ENCODE peak calls at places on chromosomes 3 and 15, in ten cellular contexts. One of them, this sample, is unnamed.

GRCh38 chr3:107068980-107069379 is 308.3 kb upstream of the CCDC54 start:
- DNase-seq in H9: no peak
- DNase-seq in SJSA1: peak
- DNase-seq in breast epithelium: no peak
- DNase-seq in SK-N-SH: no peak
- DNase-seq in left ventricle myocardium inferior: no peak
- DNase-seq in upper lobe of right lung: no peak
- DNase-seq in CD8-positive, alpha-beta memory T cell: no peak
- DNase-seq in WERI-Rb-1: no peak
- DNase-seq in Peyer's patch: no peak
- DNase-seq in this sample: no peak

GRCh38 chr3:173553635-173554280 is 156.2 kb downstream of the NLGN1 start:
- DNase-seq in WERI-Rb-1: peak
- DNase-seq in SJSA1: peak
- DNase-seq in breast epithelium: no peak
- DNase-seq in left ventricle myocardium inferior: no peak
- DNase-seq in SK-N-SH: peak
- DNase-seq in H9: no peak
- DNase-seq in upper lobe of right lung: no peak
- DNase-seq in Peyer's patch: no peak
- DNase-seq in CD8-positive, alpha-beta memory T cell: no peak
- DNase-seq in this sample: no peak

GRCh38 chr3:173709026-173709425 is 311.5 kb downstream of the NLGN1 start:
- DNase-seq in left ventricle myocardium inferior: no peak
- DNase-seq in Peyer's patch: no peak
- DNase-seq in SK-N-SH: no peak
- DNase-seq in WERI-Rb-1: no peak
- DNase-seq in breast epithelium: no peak
- DNase-seq in SJSA1: no peak
- DNase-seq in upper lobe of right lung: no peak
- DNase-seq in CD8-positive, alpha-beta memory T cell: no peak
- DNase-seq in H9: no peak
- DNase-seq in this sample: no peak

GRCh38 chr15:90300988-90301715 is 35.7 kb downstream of the NGRN start:
- DNase-seq in H9: peak
- DNase-seq in upper lobe of right lung: peak
- DNase-seq in Peyer's patch: peak
- DNase-seq in WERI-Rb-1: peak
- DNase-seq in left ventricle myocardium inferior: peak
- DNase-seq in SK-N-SH: peak
- DNase-seq in breast epithelium: no peak
- DNase-seq in SJSA1: peak
- DNase-seq in CD8-positive, alpha-beta memory T cell: peak
- DNase-seq in this sample: no peak

GRCh38 chr15:70199601-70200000 is 101.9 kb upstream of the TLE3 start:
- DNase-seq in left ventricle myocardium inferior: no peak
- DNase-seq in SK-N-SH: peak
- DNase-seq in CD8-positive, alpha-beta memory T cell: no peak
- DNase-seq in upper lobe of right lung: peak
- DNase-seq in breast epithelium: no peak
- DNase-seq in WERI-Rb-1: no peak
- DNase-seq in Peyer's patch: no peak
- DNase-seq in SJSA1: no peak
- DNase-seq in H9: no peak
- DNase-seq in this sample: no peak

GRCh38 chr3:111681705-111682426 is 86.7 kb upstream of the ZBED2 start:
- DNase-seq in WERI-Rb-1: no peak
- DNase-seq in SK-N-SH: no peak
- DNase-seq in CD8-positive, alpha-beta memory T cell: no peak
- DNase-seq in H9: no peak
- DNase-seq in SJSA1: no peak
- DNase-seq in left ventricle myocardium inferior: no peak
- DNase-seq in breast epithelium: no peak
- DNase-seq in upper lobe of right lung: no peak
- DNase-seq in Peyer's patch: no peak
- DNase-seq in this sample: no peak

GRCh38 chr3:9866639-9867038 is 13.4 kb downstream of the CIDEC start:
- DNase-seq in Peyer's patch: no peak
- DNase-seq in breast epithelium: peak
- DNase-seq in WERI-Rb-1: no peak
- DNase-seq in SK-N-SH: no peak
- DNase-seq in left ventricle myocardium inferior: no peak
- DNase-seq in upper lobe of right lung: peak
- DNase-seq in H9: no peak
- DNase-seq in SJSA1: no peak
- DNase-seq in CD8-positive, alpha-beta memory T cell: no peak
- DNase-seq in this sample: no peak

GRCh38 chr3:182179631-182180030 is 467.9 kb downstream of the SOX2 start:
- DNase-seq in SJSA1: no peak
- DNase-seq in H9: no peak
- DNase-seq in left ventricle myocardium inferior: no peak
- DNase-seq in upper lobe of right lung: no peak
- DNase-seq in Peyer's patch: no peak
- DNase-seq in SK-N-SH: no peak
- DNase-seq in breast epithelium: no peak
- DNase-seq in CD8-positive, alpha-beta memory T cell: no peak
- DNase-seq in WERI-Rb-1: no peak
- DNase-seq in this sample: no peak

GRCh38 chr3:101829066-101829830 is 20.1 kb upstream of the NFKBIZ start:
- DNase-seq in WERI-Rb-1: no peak
- DNase-seq in CD8-positive, alpha-beta memory T cell: peak
- DNase-seq in left ventricle myocardium inferior: peak
- DNase-seq in SJSA1: peak
- DNase-seq in breast epithelium: peak
- DNase-seq in SK-N-SH: no peak
- DNase-seq in H9: no peak
- DNase-seq in upper lobe of right lung: no peak
- DNase-seq in Peyer's patch: peak
- DNase-seq in this sample: no peak

GRCh38 chr3:101825904-101826445 is 23.3 kb upstream of the NFKBIZ start:
- DNase-seq in upper lobe of right lung: no peak
- DNase-seq in breast epithelium: no peak
- DNase-seq in CD8-positive, alpha-beta memory T cell: no peak
- DNase-seq in SJSA1: no peak
- DNase-seq in WERI-Rb-1: no peak
- DNase-seq in SK-N-SH: no peak
- DNase-seq in left ventricle myocardium inferior: no peak
- DNase-seq in H9: no peak
- DNase-seq in Peyer's patch: no peak
- DNase-seq in this sample: no peak

GRCh38 chr3:101829878-101830277 is 19.4 kb upstream of the NFKBIZ start:
- DNase-seq in H9: no peak
- DNase-seq in breast epithelium: no peak
- DNase-seq in SJSA1: no peak
- DNase-seq in CD8-positive, alpha-beta memory T cell: no peak
- DNase-seq in Peyer's patch: no peak
- DNase-seq in SK-N-SH: no peak
- DNase-seq in left ventricle myocardium inferior: no peak
- DNase-seq in upper lobe of right lung: no peak
- DNase-seq in WERI-Rb-1: no peak
- DNase-seq in this sample: no peak

GRCh38 chr3:101827211-101828174 is 21.8 kb upstream of the NFKBIZ start:
- DNase-seq in left ventricle myocardium inferior: peak
- DNase-seq in H9: peak
- DNase-seq in WERI-Rb-1: no peak
- DNase-seq in SJSA1: peak
- DNase-seq in SK-N-SH: peak
- DNase-seq in Peyer's patch: peak
- DNase-seq in upper lobe of right lung: peak
- DNase-seq in CD8-positive, alpha-beta memory T cell: peak
- DNase-seq in breast epithelium: peak
- DNase-seq in this sample: peak

DNA sequence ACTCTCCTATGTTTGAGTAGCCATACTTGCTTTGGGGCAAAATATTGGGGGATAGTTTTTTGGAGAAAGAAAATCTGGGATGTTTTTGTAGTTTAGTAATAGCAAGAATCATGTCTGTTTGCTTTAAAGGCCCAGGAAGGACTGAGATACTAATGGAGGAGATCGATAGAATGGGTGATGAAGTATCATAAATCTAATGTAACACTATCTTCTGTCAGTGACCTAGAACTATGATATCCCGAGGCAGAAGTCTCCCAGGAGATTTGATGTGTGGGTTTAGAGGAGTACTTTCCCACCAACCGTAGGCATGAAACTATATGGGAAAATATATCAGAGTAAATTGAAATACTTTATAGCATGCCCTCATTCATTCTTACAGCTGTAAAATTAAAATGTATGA is 21.0 kb upstream of the NFKBIZ start:
- DNase-seq in Peyer's patch: no peak
- DNase-seq in WERI-Rb-1: no peak
- DNase-seq in left ventricle myocardium inferior: no peak
- DNase-seq in SK-N-SH: no peak
- DNase-seq in SJSA1: peak
- DNase-seq in upper lobe of right lung: no peak
- DNase-seq in CD8-positive, alpha-beta memory T cell: no peak
- DNase-seq in H9: no peak
- DNase-seq in breast epithelium: no peak
- DNase-seq in this sample: no peak
- H3K27ac ChIP-seq in Peyer's patch: peak
- H3K27ac ChIP-seq in WERI-Rb-1: no peak
- H3K27ac ChIP-seq in left ventricle myocardium inferior: peak
- H3K27ac ChIP-seq in SK-N-SH: peak
- H3K27ac ChIP-seq in SJSA1: peak
- H3K27ac ChIP-seq in upper lobe of right lung: peak
- H3K27ac ChIP-seq in CD8-positive, alpha-beta memory T cell: peak
- H3K27ac ChIP-seq in H9: no peak
- H3K27ac ChIP-seq in breast epithelium: peak
- H3K27ac ChIP-seq in this sample: no peak

DNA sequence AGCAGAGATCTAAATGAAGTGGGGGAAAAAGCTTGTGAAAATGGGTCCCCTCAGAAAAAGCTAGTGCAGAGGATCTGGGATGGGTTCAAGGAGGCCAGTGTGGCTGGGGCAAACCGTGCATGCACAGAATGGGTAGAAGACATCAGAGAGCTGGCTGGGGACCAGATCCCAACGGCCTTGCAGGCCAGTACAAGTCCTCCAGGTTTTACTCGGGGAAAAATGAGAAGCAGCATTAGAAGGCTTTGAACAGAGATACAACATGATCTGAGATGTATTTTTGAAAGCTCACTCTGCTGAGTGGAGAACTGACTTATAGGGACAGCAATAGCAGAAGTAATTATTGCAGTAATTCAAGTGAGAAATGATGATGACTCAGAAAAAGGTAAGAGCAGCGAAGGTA is 114.5 kb downstream of the HERC1 start:
- DNase-seq in Peyer's patch: no peak
- DNase-seq in H9: no peak
- DNase-seq in WERI-Rb-1: no peak
- DNase-seq in left ventricle myocardium inferior: no peak
- DNase-seq in SK-N-SH: no peak
- DNase-seq in CD8-positive, alpha-beta memory T cell: no peak
- DNase-seq in upper lobe of right lung: no peak
- DNase-seq in SJSA1: no peak
- DNase-seq in breast epithelium: no peak
- DNase-seq in this sample: no peak
- H3K27ac ChIP-seq in Peyer's patch: no peak
- H3K27ac ChIP-seq in H9: no peak
- H3K27ac ChIP-seq in WERI-Rb-1: no peak
- H3K27ac ChIP-seq in left ventricle myocardium inferior: no peak
- H3K27ac ChIP-seq in SK-N-SH: peak
- H3K27ac ChIP-seq in CD8-positive, alpha-beta memory T cell: no peak
- H3K27ac ChIP-seq in upper lobe of right lung: peak
- H3K27ac ChIP-seq in SJSA1: no peak
- H3K27ac ChIP-seq in breast epithelium: no peak
- H3K27ac ChIP-seq in this sample: peak

DNA sequence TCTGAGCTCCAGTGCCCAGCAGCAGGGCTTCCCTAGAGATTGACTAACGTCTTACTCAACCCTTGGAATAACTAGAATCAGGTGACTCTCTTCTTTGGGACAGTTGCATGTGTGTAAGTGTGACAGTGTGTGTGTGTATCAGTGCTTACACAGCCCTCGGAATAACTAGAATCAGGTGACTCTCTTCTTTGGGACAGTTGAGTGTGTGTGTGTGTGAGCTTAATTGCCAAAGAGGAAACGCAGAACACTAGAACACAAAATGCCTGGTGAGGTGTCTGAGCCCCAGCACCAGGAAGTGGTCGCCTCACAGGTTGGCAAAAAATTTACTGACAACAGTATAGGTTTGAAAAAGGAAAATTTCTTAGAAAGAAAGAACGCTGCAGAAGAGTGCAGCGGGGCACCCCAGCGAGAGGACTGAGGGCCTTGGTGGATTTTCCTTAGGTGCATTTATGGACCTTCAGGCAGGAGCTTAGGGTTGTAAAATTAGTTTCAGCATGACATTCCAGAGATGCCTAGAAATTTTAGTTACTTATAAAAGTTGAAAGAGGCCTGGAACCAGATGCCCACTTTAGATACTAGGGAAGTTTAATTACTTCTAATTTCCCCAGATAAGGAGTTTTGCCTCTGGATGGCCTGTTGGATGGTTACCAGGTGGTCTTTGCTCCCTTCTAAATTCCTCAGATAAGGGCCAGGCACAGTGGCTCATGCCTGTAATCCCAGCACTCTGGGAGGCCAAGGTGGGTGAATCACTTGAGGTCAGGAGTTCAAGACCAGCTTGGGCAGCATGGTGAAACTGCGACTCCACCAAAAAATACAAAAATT is 3.7 kb upstream of the WDR82 start:
- DNase-seq in Peyer's patch: peak
- DNase-seq in SK-N-SH: no peak
- DNase-seq in H9: no peak
- DNase-seq in CD8-positive, alpha-beta memory T cell: peak
- DNase-seq in WERI-Rb-1: no peak
- DNase-seq in left ventricle myocardium inferior: no peak
- DNase-seq in SJSA1: no peak
- DNase-seq in upper lobe of right lung: peak
- DNase-seq in breast epithelium: no peak
- DNase-seq in this sample: no peak
- H3K27ac ChIP-seq in Peyer's patch: peak
- H3K27ac ChIP-seq in SK-N-SH: peak
- H3K27ac ChIP-seq in H9: no peak
- H3K27ac ChIP-seq in CD8-positive, alpha-beta memory T cell: peak
- H3K27ac ChIP-seq in WERI-Rb-1: no peak
- H3K27ac ChIP-seq in left ventricle myocardium inferior: peak
- H3K27ac ChIP-seq in SJSA1: no peak
- H3K27ac ChIP-seq in upper lobe of right lung: peak
- H3K27ac ChIP-seq in breast epithelium: no peak
- H3K27ac ChIP-seq in this sample: no peak

DNA sequence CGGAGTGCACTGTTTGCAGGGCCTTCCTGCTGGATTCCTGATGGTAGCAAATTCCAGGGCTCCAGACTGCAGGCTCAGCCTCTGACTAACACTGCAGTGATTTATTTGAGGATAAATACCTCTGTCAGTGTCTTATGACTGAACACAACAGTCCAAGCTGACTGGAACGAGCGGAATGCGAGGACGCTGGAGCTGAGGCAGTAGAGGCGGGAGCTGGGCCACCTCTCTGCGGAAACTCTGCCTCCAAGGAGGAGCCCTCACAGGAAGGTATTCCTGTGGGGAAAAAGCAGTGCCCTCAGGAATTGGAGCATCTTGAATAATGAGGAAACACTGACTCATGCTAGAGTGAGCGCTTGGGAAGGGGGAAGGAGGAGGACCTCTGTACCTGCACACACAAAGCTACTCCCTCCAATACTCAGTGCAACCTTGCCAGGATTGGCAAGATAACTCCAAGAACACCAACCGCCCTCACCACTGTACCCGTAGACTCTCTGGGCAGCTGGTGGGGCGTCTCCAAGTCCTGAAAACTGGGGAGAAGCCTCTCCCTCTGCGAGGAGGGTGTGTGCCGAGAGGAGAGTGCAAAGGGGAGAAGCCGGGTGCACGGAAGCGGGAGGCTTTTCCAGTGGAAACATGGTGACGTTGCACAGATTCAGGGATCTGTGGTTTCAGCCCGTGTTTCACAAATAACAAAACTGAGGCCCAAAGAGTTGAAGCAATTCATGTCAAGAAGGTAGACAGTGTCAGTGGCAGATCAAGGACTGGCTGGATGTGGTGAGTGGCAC is 43.0 kb downstream of the VGLL4 start:
- DNase-seq in upper lobe of right lung: peak
- DNase-seq in WERI-Rb-1: no peak
- DNase-seq in SK-N-SH: no peak
- DNase-seq in breast epithelium: peak
- DNase-seq in Peyer's patch: peak
- DNase-seq in left ventricle myocardium inferior: peak
- DNase-seq in SJSA1: peak
- DNase-seq in H9: peak
- DNase-seq in CD8-positive, alpha-beta memory T cell: no peak
- DNase-seq in this sample: peak
- H3K27ac ChIP-seq in upper lobe of right lung: peak
- H3K27ac ChIP-seq in WERI-Rb-1: no peak
- H3K27ac ChIP-seq in SK-N-SH: peak
- H3K27ac ChIP-seq in breast epithelium: peak
- H3K27ac ChIP-seq in Peyer's patch: peak
- H3K27ac ChIP-seq in left ventricle myocardium inferior: peak
- H3K27ac ChIP-seq in SJSA1: peak
- H3K27ac ChIP-seq in H9: peak
- H3K27ac ChIP-seq in CD8-positive, alpha-beta memory T cell: no peak
- H3K27ac ChIP-seq in this sample: peak

This sample was measured in caudate nucleus.